ENCODE peak calls at places on chromosomes 5 and 9, in seven cellular contexts. One of them, this sample, is unnamed.

GRCh38 chr5:119678351-119679028 is 49.1 kb downstream of the FAM170A start:
- DNase-seq in adipocyte: no peak
- DNase-seq in AG09309: no peak
- DNase-seq in HFF-Myc: no peak
- DNase-seq in D341Med: no peak
- DNase-seq in activated naive CD4-positive, alpha-beta T cell: no peak
- DNase-seq in CD8-positive, alpha-beta memory T cell: no peak
- DNase-seq in this sample: no peak

GRCh38 chr9:6956796-6957355 is 199.1 kb downstream of the KDM4C start:
- DNase-seq in HFF-Myc: no peak
- DNase-seq in AG09309: no peak
- DNase-seq in activated naive CD4-positive, alpha-beta T cell: no peak
- DNase-seq in D341Med: peak
- DNase-seq in adipocyte: no peak
- DNase-seq in CD8-positive, alpha-beta memory T cell: no peak
- DNase-seq in this sample: no peak

GRCh38 chr9:98375138-98375726 is 119.8 kb upstream of the TBC1D2 start:
- DNase-seq in adipocyte: peak
- DNase-seq in activated naive CD4-positive, alpha-beta T cell: no peak
- DNase-seq in HFF-Myc: no peak
- DNase-seq in AG09309: peak
- DNase-seq in D341Med: no peak
- DNase-seq in CD8-positive, alpha-beta memory T cell: no peak
- DNase-seq in this sample: peak

GRCh38 chr5:176181271-176181855 is 56.9 kb upstream of the SIMC1 start:
- DNase-seq in AG09309: no peak
- DNase-seq in D341Med: no peak
- DNase-seq in activated naive CD4-positive, alpha-beta T cell: no peak
- DNase-seq in adipocyte: no peak
- DNase-seq in HFF-Myc: no peak
- DNase-seq in CD8-positive, alpha-beta memory T cell: no peak
- DNase-seq in this sample: no peak

GRCh38 chr9:85960688-85961093 is 19.7 kb downstream of the NAA35 start:
- DNase-seq in activated naive CD4-positive, alpha-beta T cell: no peak
- DNase-seq in HFF-Myc: no peak
- DNase-seq in CD8-positive, alpha-beta memory T cell: no peak
- DNase-seq in D341Med: peak
- DNase-seq in AG09309: no peak
- DNase-seq in adipocyte: peak
- DNase-seq in this sample: no peak

GRCh38 chr9:128787583-128788156 is 617 bp downstream of the TBC1D13 start:
- DNase-seq in D341Med: no peak
- DNase-seq in activated naive CD4-positive, alpha-beta T cell: no peak
- DNase-seq in AG09309: no peak
- DNase-seq in HFF-Myc: no peak
- DNase-seq in adipocyte: peak
- DNase-seq in CD8-positive, alpha-beta memory T cell: no peak
- DNase-seq in this sample: no peak

GRCh38 chr5:159001247-159001646 is 98.5 kb downstream of the EBF1 start:
- DNase-seq in adipocyte: peak
- DNase-seq in D341Med: no peak
- DNase-seq in HFF-Myc: no peak
- DNase-seq in CD8-positive, alpha-beta memory T cell: no peak
- DNase-seq in activated naive CD4-positive, alpha-beta T cell: no peak
- DNase-seq in AG09309: no peak
- DNase-seq in this sample: no peak

GRCh38 chr5:138095100-138095907 is 11.5 kb downstream of the WNT8A start:
- DNase-seq in HFF-Myc: no peak
- DNase-seq in D341Med: no peak
- DNase-seq in adipocyte: no peak
- DNase-seq in AG09309: no peak
- DNase-seq in CD8-positive, alpha-beta memory T cell: no peak
- DNase-seq in activated naive CD4-positive, alpha-beta T cell: no peak
- DNase-seq in this sample: no peak

GRCh38 chr5:124677376-124677998 is 69.0 kb downstream of the ZNF608 start:
- DNase-seq in activated naive CD4-positive, alpha-beta T cell: no peak
- DNase-seq in AG09309: no peak
- DNase-seq in HFF-Myc: no peak
- DNase-seq in adipocyte: no peak
- DNase-seq in D341Med: no peak
- DNase-seq in CD8-positive, alpha-beta memory T cell: no peak
- DNase-seq in this sample: no peak

GRCh38 chr9:32968101-32969011 is 33.1 kb downstream of the APTX start:
- DNase-seq in adipocyte: peak
- DNase-seq in AG09309: no peak
- DNase-seq in D341Med: peak
- DNase-seq in activated naive CD4-positive, alpha-beta T cell: peak
- DNase-seq in HFF-Myc: no peak
- DNase-seq in CD8-positive, alpha-beta memory T cell: peak
- DNase-seq in this sample: no peak

GRCh38 chr5:39106332-39106731 is 32.1 kb upstream of the RICTOR start:
- DNase-seq in AG09309: no peak
- DNase-seq in activated naive CD4-positive, alpha-beta T cell: no peak
- DNase-seq in D341Med: no peak
- DNase-seq in HFF-Myc: no peak
- DNase-seq in CD8-positive, alpha-beta memory T cell: no peak
- DNase-seq in adipocyte: peak
- DNase-seq in this sample: no peak

GRCh38 chr5:9544502-9545300 is 1.2 kb downstream of the SEMA5A start:
- DNase-seq in D341Med: peak
- DNase-seq in HFF-Myc: no peak
- DNase-seq in adipocyte: peak
- DNase-seq in AG09309: no peak
- DNase-seq in CD8-positive, alpha-beta memory T cell: no peak
- DNase-seq in activated naive CD4-positive, alpha-beta T cell: no peak
- DNase-seq in this sample: peak

GRCh38 chr5:6202615-6203365 is 175.6 kb downstream of the MED10 start:
- DNase-seq in HFF-Myc: no peak
- DNase-seq in CD8-positive, alpha-beta memory T cell: no peak
- DNase-seq in activated naive CD4-positive, alpha-beta T cell: no peak
- DNase-seq in D341Med: no peak
- DNase-seq in AG09309: no peak
- DNase-seq in adipocyte: no peak
- DNase-seq in this sample: no peak

GRCh38 chr5:72747826-72748225 is 68.6 kb upstream of the TNPO1 start:
- DNase-seq in adipocyte: no peak
- DNase-seq in HFF-Myc: no peak
- DNase-seq in AG09309: no peak
- DNase-seq in D341Med: no peak
- DNase-seq in activated naive CD4-positive, alpha-beta T cell: no peak
- DNase-seq in CD8-positive, alpha-beta memory T cell: no peak
- DNase-seq in this sample: no peak

GRCh38 chr5:79992891-79993290 is 1.8 kb upstream of the MTX3 start:
- DNase-seq in D341Med: no peak
- DNase-seq in AG09309: no peak
- DNase-seq in adipocyte: peak
- DNase-seq in HFF-Myc: no peak
- DNase-seq in activated naive CD4-positive, alpha-beta T cell: no peak
- DNase-seq in CD8-positive, alpha-beta memory T cell: no peak
- DNase-seq in this sample: no peak

GRCh38 chr5:17080361-17080760 is 137.1 kb upstream of the BASP1 start:
- DNase-seq in HFF-Myc: no peak
- DNase-seq in activated naive CD4-positive, alpha-beta T cell: no peak
- DNase-seq in AG09309: no peak
- DNase-seq in CD8-positive, alpha-beta memory T cell: no peak
- DNase-seq in adipocyte: no peak
- DNase-seq in D341Med: no peak
- DNase-seq in this sample: no peak

GRCh38 chr5:15720515-15720914 is 220.5 kb downstream of the FBXL7 start:
- DNase-seq in HFF-Myc: no peak
- DNase-seq in adipocyte: no peak
- DNase-seq in activated naive CD4-positive, alpha-beta T cell: no peak
- DNase-seq in AG09309: no peak
- DNase-seq in D341Med: no peak
- DNase-seq in CD8-positive, alpha-beta memory T cell: no peak
- DNase-seq in this sample: no peak

GRCh38 chr5:19322716-19323485 is 665.1 kb downstream of the CDH18 start:
- DNase-seq in AG09309: no peak
- DNase-seq in adipocyte: peak
- DNase-seq in HFF-Myc: no peak
- DNase-seq in activated naive CD4-positive, alpha-beta T cell: no peak
- DNase-seq in D341Med: no peak
- DNase-seq in CD8-positive, alpha-beta memory T cell: no peak
- DNase-seq in this sample: no peak

GRCh38 chr9:109517798-109518435 is 19.8 kb upstream of the PTPN3 start:
- DNase-seq in D341Med: no peak
- DNase-seq in activated naive CD4-positive, alpha-beta T cell: no peak
- DNase-seq in AG09309: no peak
- DNase-seq in HFF-Myc: no peak
- DNase-seq in CD8-positive, alpha-beta memory T cell: no peak
- DNase-seq in adipocyte: no peak
- DNase-seq in this sample: no peak

GRCh38 chr5:140244525-140245025 is 58.3 kb downstream of the PFDN1 start:
- DNase-seq in D341Med: peak
- DNase-seq in AG09309: peak
- DNase-seq in activated naive CD4-positive, alpha-beta T cell: peak
- DNase-seq in CD8-positive, alpha-beta memory T cell: peak
- DNase-seq in adipocyte: peak
- DNase-seq in HFF-Myc: peak
- DNase-seq in this sample: peak

GRCh38 chr9:748861-749497 is 92.5 kb upstream of the DMRT1 start:
- DNase-seq in adipocyte: no peak
- DNase-seq in HFF-Myc: no peak
- DNase-seq in activated naive CD4-positive, alpha-beta T cell: no peak
- DNase-seq in AG09309: no peak
- DNase-seq in CD8-positive, alpha-beta memory T cell: no peak
- DNase-seq in D341Med: no peak
- DNase-seq in this sample: no peak

GRCh38 chr9:10250200-10250599 is 362.6 kb downstream of the PTPRD start:
- DNase-seq in activated naive CD4-positive, alpha-beta T cell: no peak
- DNase-seq in AG09309: no peak
- DNase-seq in D341Med: no peak
- DNase-seq in adipocyte: peak
- DNase-seq in HFF-Myc: no peak
- DNase-seq in CD8-positive, alpha-beta memory T cell: no peak
- DNase-seq in this sample: no peak

GRCh38 chr5:173472164-173472563 is 143.9 kb upstream of the STC2 start:
- DNase-seq in adipocyte: peak
- DNase-seq in HFF-Myc: peak
- DNase-seq in D341Med: no peak
- DNase-seq in activated naive CD4-positive, alpha-beta T cell: no peak
- DNase-seq in AG09309: peak
- DNase-seq in CD8-positive, alpha-beta memory T cell: no peak
- DNase-seq in this sample: peak

This sample was measured in AG04450.